ENCODE peak calls at places on chromosomes 12 and 14, in five cellular contexts. K is hepatocyte, T is mesendoderm, Z is bronchial epithelial cell, Q is transverse colon. I is an unnamed sample. For H3K36me3, the result is how much of the 10 kb centered on the place peaks cover.

GRCh38 chr14:105087308-105087962 is 22.2 kb upstream of the GPR132 start:
- DNase-seq in K (peak), T (peak), Z (peak), Q (no peak), I (peak)

GRCh38 chr12:120984351-120984898 is 6.1 kb downstream of the HNF1A start:
- DNase-seq in K (peak), T (no peak), Z (no peak), Q (peak), I (no peak)

GRCh38 chr12:109927622-109928021 is 27.5 kb downstream of the TCHP start:
- DNase-seq in K (peak), T (peak), Z (peak), Q (peak), I (peak)

GRCh38 chr14:27845241-27845850 is 921.2 kb upstream of the FOXG1 start:
- DNase-seq in K (no peak), T (no peak), Z (no peak), Q (no peak), I (peak)

GRCh38 chr14:32070282-32070681 is 6.8 kb upstream of the ARHGAP5 start:
- DNase-seq in K (no peak), T (no peak), Z (no peak), Q (no peak), I (no peak)

GRCh38 chr14:96095581-96096476 is 56.7 kb downstream of the C14orf132 start:
- DNase-seq in K (peak), T (no peak), Z (peak), Q (no peak), I (peak)

GRCh38 chr14:31428011-31428410 is 7.7 kb upstream of the HEATR5A start:
- DNase-seq in K (no peak), T (no peak), Z (no peak), Q (no peak), I (no peak)

GRCh38 chr12:87196329-87196728 is 832.9 kb downstream of the C12orf50 start:
- DNase-seq in K (no peak), T (no peak), Z (no peak), Q (no peak), I (no peak)

GRCh38 chr14:100981808-100982207 is 78.3 kb upstream of the RTL1 start:
- DNase-seq in K (no peak), T (no peak), Z (peak), Q (no peak), I (no peak)

DNA sequence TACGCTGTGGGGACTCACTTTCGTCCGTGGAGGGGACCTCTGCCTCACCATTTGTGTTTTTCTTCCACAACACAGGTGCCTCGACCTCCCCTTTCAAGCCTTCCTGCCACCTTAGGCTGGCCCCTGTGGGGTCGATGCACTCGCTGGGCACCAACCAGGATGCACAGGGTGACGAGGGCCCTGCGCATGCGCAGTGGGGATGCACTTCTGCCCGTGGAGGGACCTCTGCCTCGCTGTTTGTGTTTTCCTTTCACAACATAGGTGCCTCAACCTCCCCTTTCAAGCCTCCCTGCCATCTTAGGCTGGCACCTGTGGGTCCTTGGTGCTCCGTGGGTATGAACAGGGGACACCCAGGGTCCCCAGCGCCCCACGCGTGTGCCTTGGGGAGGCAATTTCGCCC is 356.8 kb downstream of the ALG10 start:
- DNase-seq in K (no peak), T (no peak), Z (no peak), Q (no peak), I (no peak)
- H3K4me3 ChIP-seq in K (no peak), T (no peak), Z (no peak), Q (no peak), I (no peak)

GRCh38 chr12:26982866-26983265 is 31.3 kb downstream of the TM7SF3 start:
- DNase-seq in K (no peak), T (no peak), Z (no peak), Q (no peak), I (no peak)
- H3K36me3 ChIP-seq in K (under half), T (under half), Z (under half), Q (under half), I (under half)

DNA sequence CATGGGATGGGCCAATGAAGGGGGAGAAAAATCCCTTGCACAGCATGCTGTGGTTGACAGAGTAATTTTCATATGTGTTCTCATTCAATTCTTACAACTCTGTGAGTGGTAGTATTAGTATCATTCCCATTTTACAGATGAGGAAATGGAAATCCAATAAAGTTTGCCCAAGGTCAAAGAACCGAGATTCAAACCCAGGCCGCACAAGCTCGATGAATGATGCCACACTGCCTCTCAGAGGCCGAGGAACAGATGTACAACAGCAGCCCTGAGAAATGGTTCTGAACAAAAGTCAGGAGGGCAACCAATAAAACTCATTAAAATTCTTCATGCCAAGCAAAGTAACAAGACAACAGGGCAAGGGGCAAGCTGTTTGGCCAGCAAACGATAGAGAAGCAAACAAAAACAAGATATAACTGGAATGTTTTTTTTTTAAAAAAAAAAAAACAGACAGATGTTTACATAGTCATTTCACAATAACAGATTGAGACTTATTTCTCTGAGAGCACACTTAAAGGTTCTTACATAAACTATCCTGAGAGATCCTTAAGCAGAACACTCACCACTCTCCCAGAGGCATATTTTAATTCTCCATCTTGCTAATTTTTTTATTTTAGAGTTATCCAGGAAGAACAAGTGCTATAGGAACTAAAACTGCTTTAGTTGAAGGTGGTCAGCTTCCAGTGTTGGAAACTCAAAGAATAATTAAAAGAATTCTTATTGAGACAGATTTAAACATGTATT is 85.8 kb downstream of the EXOC5 start:
- DNase-seq in K (peak), T (peak), Z (peak), Q (no peak), I (peak)
- H3K4me3 ChIP-seq in K (no peak), T (no peak), Z (no peak), Q (no peak), I (no peak)

DNA sequence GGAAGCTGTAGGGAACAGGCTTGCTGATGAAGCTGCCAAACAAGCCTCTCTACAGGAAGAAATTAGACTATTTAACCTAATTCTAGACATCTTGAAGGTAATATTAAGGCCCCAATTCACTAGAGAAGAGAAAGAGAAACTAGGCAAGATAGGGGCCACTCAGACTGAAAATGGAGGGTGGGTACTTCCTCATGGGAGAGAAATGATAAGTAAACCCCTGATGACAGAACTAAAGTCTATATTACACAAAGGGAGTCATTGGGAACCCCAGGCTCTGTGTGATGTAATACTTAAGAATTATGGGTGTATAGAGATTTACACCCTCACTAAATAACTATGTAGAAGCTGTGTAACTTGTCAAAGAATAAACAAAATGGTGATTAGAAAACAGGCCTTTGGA is 64.3 kb downstream of the APOBEC1 start:
- DNase-seq in K (no peak), T (no peak), Z (no peak), Q (no peak), I (no peak)
- H3K36me3 ChIP-seq in K (under half), T (under half), Z (under half), Q (under half), I (under half)

DNA sequence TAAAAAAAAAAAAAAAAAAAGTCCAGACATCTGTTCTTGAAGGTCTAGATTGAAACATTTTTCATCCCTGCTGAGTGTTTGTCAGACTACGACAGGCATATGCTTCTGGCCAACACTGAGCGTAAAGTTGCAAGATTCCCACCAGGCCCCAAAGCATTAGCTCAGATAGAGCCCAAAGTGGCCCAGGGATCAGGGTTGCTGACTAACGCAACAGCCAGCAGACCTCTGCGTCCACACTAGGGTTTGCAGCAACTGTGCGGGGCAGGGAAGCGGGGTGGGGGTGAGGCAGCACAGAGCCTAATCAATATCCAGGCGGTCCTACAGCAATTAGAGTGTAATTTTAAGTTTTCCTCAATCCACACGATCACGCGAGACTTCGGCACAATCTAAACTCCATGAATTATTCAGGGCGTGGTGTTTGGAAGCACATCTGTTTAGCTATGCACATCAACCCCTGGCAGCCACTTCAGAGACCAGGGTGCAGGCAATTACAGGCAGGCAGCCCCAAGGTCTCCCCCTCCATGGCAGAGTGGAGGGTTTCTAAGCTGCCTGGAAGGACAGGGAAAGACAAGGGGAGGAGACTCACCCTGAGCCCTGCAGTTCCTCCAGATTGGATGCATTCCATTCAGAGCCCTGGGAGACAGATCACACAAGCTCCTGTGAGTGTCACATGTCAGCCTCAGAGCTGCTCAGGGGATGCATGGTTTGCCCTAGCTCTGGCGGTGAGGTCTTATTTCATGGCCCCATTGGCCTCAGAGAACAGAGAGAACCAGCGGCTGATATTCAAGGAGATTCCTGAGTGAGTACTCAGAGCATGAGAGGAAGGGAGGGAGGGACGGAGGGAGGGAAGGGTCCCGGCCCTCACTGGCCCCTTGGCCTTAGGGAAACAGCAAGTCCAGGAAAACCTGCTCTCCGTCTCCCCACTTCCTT is 55.4 kb downstream of the SSH1 start:
- DNase-seq in K (peak), T (peak), Z (no peak), Q (peak), I (peak)
- H3K4me3 ChIP-seq in K (no peak), T (no peak), Z (no peak), Q (no peak), I (no peak)

GRCh38 chr14:85921241-85921640 is 391.3 kb downstream of the FLRT2 start:
- DNase-seq in K (no peak), T (no peak), Z (no peak), Q (no peak), I (no peak)

DNA sequence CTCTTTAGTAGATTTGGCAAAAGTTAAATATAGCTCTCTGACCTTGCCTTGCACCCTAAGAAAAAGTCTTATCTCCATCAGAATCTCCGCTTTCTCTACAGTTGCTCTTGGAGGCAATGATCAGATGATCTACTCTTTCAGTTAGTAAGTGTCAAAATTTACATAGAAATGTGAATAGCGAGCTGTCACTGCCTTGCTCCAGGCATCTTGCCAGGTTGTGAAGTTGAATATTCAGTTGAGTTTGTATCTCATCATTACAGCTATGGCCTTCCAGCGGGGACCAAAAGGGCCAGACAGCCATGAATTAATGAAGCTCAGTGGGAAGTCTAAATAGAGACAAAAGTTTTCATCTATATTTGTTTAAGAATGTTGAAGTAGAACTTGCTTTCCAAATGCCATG is 387.7 kb downstream of the FLRT2 start:
- DNase-seq in K (no peak), T (no peak), Z (no peak), Q (no peak), I (no peak)
- H3K36me3 ChIP-seq in K (under half), T (under half), Z (under half), Q (under half), I (under half)

DNA sequence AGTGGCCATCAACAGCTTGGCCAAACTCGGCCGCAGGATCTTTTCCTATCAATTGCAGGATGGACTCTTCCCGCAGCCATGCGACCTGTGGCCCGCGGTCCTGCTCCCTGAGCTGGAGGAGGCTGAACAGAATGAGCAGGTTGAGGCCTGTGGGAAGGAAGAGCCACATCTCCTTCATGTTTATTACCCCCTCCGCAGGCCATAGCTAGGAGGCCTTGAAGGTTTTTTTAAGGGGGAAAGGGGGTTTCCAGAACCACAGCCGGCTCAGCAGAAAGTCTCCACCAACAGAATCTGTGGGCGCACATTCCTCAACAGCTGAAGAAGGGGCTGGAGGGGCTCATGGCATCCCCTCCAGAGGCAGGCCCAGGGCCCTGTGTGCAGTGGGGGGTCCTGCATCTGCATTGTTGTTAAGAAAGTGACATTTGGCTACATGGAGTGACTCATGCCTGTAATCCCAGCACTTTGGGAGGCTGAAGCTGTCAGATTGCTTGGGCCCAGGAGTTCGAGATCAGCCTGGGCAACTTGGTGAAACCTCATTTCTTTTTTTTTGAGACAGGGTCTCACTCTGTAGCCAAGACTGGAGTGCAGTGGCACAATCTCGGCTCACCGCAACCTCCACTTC is 25.2 kb upstream of the PPP1R13B start:
- DNase-seq in K (no peak), T (peak), Z (no peak), Q (no peak), I (peak)
- H3K4me3 ChIP-seq in K (no peak), T (no peak), Z (peak), Q (peak), I (peak)

GRCh38 chr14:22607291-22607690 is 9.2 kb downstream of the ABHD4 start:
- DNase-seq in K (no peak), T (no peak), Z (no peak), Q (no peak), I (no peak)
- H3K36me3 ChIP-seq in K (under half), T (under half), Z (under half), Q (under half), I (half or more)

DNA sequence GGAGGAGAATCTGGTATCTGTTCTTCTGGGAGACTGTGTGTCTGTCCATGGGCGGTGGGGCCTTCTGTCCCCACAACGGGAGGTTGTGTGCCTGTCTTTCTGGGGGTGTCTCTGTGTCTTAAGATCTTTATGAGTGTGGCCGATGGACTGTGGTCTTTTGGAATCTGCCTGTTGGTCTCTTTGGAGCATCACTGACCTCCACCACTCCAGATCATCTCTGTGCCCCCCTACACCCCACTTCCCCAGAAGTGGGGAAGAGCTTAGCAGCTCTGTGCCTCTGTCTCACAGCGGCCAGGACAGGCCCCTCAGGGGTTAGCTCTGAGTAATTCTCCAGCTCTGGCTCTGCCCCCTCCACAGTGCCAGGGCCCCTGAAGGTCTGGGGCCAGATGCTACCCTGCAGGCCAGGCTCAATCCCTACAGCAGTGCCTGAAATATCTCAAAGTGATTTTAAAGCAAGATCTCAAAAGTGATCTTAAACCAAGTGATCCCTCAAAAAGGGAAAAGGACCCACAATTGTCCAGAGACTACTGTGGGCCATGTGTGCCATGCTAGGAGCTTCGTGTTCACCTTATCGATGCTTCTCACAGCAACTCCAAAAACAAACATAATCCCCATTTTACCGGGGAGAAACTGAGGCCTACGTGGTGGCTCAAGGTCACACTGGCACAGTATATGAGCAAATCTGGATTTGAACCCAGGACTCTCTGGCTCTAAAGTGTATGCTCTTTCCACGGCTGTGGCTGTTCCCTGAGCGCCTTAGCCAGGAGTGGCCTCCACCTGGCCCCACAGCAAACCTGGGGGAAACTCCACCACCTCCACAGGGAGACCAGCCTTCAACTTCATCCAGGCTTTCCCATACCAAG is 26.0 kb upstream of the KRT78 start:
- DNase-seq in K (peak), T (no peak), Z (peak), Q (no peak), I (no peak)
- H3K4me3 ChIP-seq in K (no peak), T (no peak), Z (no peak), Q (peak), I (peak)

GRCh38 chr12:128083132-128083729 is 183.7 kb upstream of the TMEM132C start:
- DNase-seq in K (no peak), T (no peak), Z (no peak), Q (no peak), I (no peak)
- H3K36me3 ChIP-seq in K (under half), T (under half), Z (under half), Q (under half), I (under half)